ENCODE peak calls at places on chromosomes 6 and 20, in eight cellular contexts. X is GDM1; E is PC-9; I is left cardiac atrium; A is NCI-H2107; P is stimulated activated CD4-positive, alpha-beta T cell treated with anti-CD3 and anti-CD28 coated beads, Interleukin-15, amount 100 ng/mL, for 1 hour; K is epithelial cell of esophagus; O is EL. M is an unnamed sample.

GRCh38 chr20:59102722-59103415 is 60.3 kb upstream of the PRELID3B start:
- DNase-seq in X (no peak), E (no peak), I (no peak), A (no peak), P (no peak), K (no peak), O (no peak), M (no peak)

GRCh38 chr6:33481192-33481591 is 26.8 kb downstream of the ZBTB9 start:
- DNase-seq in X (no peak), E (no peak), I (no peak), A (no peak), P (no peak), K (no peak), O (no peak), M (no peak)

GRCh38 chr20:12949429-12949980 is 59.3 kb upstream of the SPTLC3 start:
- DNase-seq in X (no peak), E (no peak), I (no peak), A (no peak), P (no peak), K (no peak), O (no peak), M (no peak)

GRCh38 chr20:51396365-51396909 is 146.1 kb downstream of the NFATC2 start:
- DNase-seq in X (no peak), E (no peak), I (peak; percentile 54), A (no peak), P (no peak), K (no peak), O (no peak), M (no peak)

GRCh38 chr6:125030969-125031368 is 68.7 kb downstream of the RNF217 start:
- DNase-seq in X (no peak), E (no peak), I (no peak), A (no peak), P (no peak), K (no peak), O (no peak), M (no peak)

GRCh38 chr20:24585796-24586522 is 116.5 kb downstream of the SYNDIG1 start:
- DNase-seq in X (no peak), E (no peak), I (no peak), A (no peak), P (no peak), K (no peak), O (no peak), M (no peak)

GRCh38 chr20:64102647-64103354 is 4.6 kb downstream of the NPBWR2 start:
- DNase-seq in X (no peak), E (peak; percentile 33), I (peak; percentile 27), A (peak; percentile 86), P (no peak), K (no peak), O (no peak), M (no peak)

GRCh38 chr20:38143238-38143645 is 21.8 kb downstream of the TGM2 start:
- DNase-seq in X (no peak), E (peak; percentile 92), I (no peak), A (no peak), P (no peak), K (peak; percentile 89), O (no peak), M (peak; percentile 79)

GRCh38 chr20:18679020-18679419 is 91.2 kb downstream of the DTD1 start:
- DNase-seq in X (no peak), E (no peak), I (no peak), A (peak; percentile 70), P (no peak), K (no peak), O (no peak), M (no peak)

GRCh38 chr6:151436814-151437213 is 15.1 kb downstream of the RMND1 start:
- DNase-seq in X (no peak), E (no peak), I (no peak), A (no peak), P (no peak), K (peak; percentile 8), O (peak; percentile 34), M (no peak)

GRCh38 chr6:92122746-92123145 is 1296.6 kb downstream of the EPHA7 start:
- DNase-seq in X (no peak), E (no peak), I (no peak), A (no peak), P (no peak), K (peak; percentile 10), O (no peak), M (no peak)

GRCh38 chr20:24783631-24784492 is 165.2 kb upstream of the CST7 start:
- DNase-seq in X (no peak), E (no peak), I (no peak), A (no peak), P (no peak), K (no peak), O (no peak), M (no peak)

GRCh38 chr6:143333081-143333480 is 117.4 kb downstream of the ADAT2 start:
- DNase-seq in X (no peak), E (no peak), I (no peak), A (no peak), P (no peak), K (peak; percentile 96), O (peak; percentile 36), M (peak; percentile 76)

GRCh38 chr6:125252891-125253290 is 48.9 kb downstream of the HDDC2 start:
- DNase-seq in X (no peak), E (no peak), I (no peak), A (no peak), P (no peak), K (peak; percentile 31), O (peak; percentile 21), M (peak; percentile 19)

GRCh38 chr6:165834613-165835259 is 171.7 kb upstream of the PDE10A start:
- DNase-seq in X (no peak), E (no peak), I (peak; percentile 55), A (no peak), P (no peak), K (peak; percentile 22), O (no peak), M (no peak)

GRCh38 chr20:60071965-60072364 is 113.7 kb downstream of the CDH26 start:
- DNase-seq in X (no peak), E (peak; percentile 58), I (no peak), A (no peak), P (no peak), K (peak; percentile 74), O (no peak), M (peak; percentile 80)

GRCh38 chr6:27161115-27161514 is 86.4 kb upstream of the PRSS16 start:
- DNase-seq in X (no peak), E (no peak), I (no peak), A (no peak), P (no peak), K (no peak), O (no peak), M (no peak)

GRCh38 chr6:112018619-112019416 is 35.1 kb upstream of the CCN6 start:
- DNase-seq in X (no peak), E (no peak), I (peak; percentile 58), A (no peak), P (no peak), K (no peak), O (no peak), M (no peak)

GRCh38 chr20:19205999-19206398 is 6.4 kb upstream of the SLC24A3 start:
- DNase-seq in X (peak; percentile 48), E (no peak), I (peak; percentile 68), A (no peak), P (peak; percentile 42), K (peak; percentile 64), O (peak; percentile 57), M (peak; percentile 47)

GRCh38 chr20:33192912-33193501 is 24.1 kb upstream of the BPIFA3 start:
- DNase-seq in X (no peak), E (no peak), I (no peak), A (no peak), P (no peak), K (no peak), O (no peak), M (no peak)

GRCh38 chr6:108707328-108707976 is 140.8 kb upstream of the ARMC2 start:
- DNase-seq in X (no peak), E (peak; percentile 77), I (no peak), A (no peak), P (no peak), K (no peak), O (no peak), M (no peak)

GRCh38 chr6:140401666-140402255 is 1027.3 kb upstream of the CITED2 start:
- DNase-seq in X (no peak), E (no peak), I (no peak), A (no peak), P (no peak), K (peak; percentile 7), O (peak; percentile 74), M (no peak)

GRCh38 chr6:169445227-169445626 is 191.6 kb upstream of the THBS2 start:
- DNase-seq in X (no peak), E (no peak), I (no peak), A (no peak), P (no peak), K (no peak), O (no peak), M (no peak)

GRCh38 chr6:133890941-133891813 is 2.3 kb downstream of the TCF21 start:
- DNase-seq in X (no peak), E (no peak), I (peak; percentile 29), A (no peak), P (no peak), K (peak; percentile 14), O (peak; percentile 40), M (peak; percentile 18)

GRCh38 chr20:20803011-20803410 is 90.6 kb upstream of the RALGAPA2 start:
- DNase-seq in X (no peak), E (no peak), I (no peak), A (no peak), P (no peak), K (no peak), O (no peak), M (no peak)

GRCh38 chr6:136470044-136470443 is 80.2 kb downstream of the MAP7 start:
- DNase-seq in X (no peak), E (no peak), I (no peak), A (no peak), P (no peak), K (peak; percentile 32), O (no peak), M (no peak)

GRCh38 chr20:39960522-39961420 is 728.3 kb downstream of the MAFB start:
- DNase-seq in X (no peak), E (no peak), I (no peak), A (no peak), P (no peak), K (no peak), O (no peak), M (no peak)

GRCh38 chr6:90701146-90701781 is 114.4 kb upstream of the MAP3K7 start:
- DNase-seq in X (no peak), E (no peak), I (no peak), A (peak; percentile 43), P (no peak), K (no peak), O (peak; percentile 30), M (no peak)

GRCh38 chr6:134299236-134299635 is 18.7 kb downstream of the SGK1 start:
- DNase-seq in X (no peak), E (peak; percentile 79), I (no peak), A (no peak), P (no peak), K (peak; percentile 40), O (peak; percentile 27), M (no peak)

GRCh38 chr6:30325873-30326445 is 768 bp upstream of the TRIM39 start:
- DNase-seq in X (peak; percentile 8), E (peak; percentile 48), I (no peak), A (no peak), P (peak; percentile 37), K (peak; percentile 87), O (peak; percentile 61), M (no peak)

GRCh38 chr20:33929917-33930316 is 63.8 kb upstream of the RALY start:
- DNase-seq in X (no peak), E (no peak), I (no peak), A (no peak), P (no peak), K (no peak), O (no peak), M (no peak)

GRCh38 chr6:18053071-18053475 is 65.6 kb upstream of the KIF13A start:
- DNase-seq in X (no peak), E (peak; percentile 93), I (no peak), A (no peak), P (no peak), K (peak; percentile 90), O (peak; percentile 8), M (no peak)

GRCh38 chr20:62156592-62157386 is 13.2 kb downstream of the SS18L1 start:
- DNase-seq in X (no peak), E (no peak), I (peak; percentile 76), A (peak; percentile 29), P (peak; percentile 65), K (peak; percentile 47), O (peak; percentile 42), M (no peak)

GRCh38 chr6:100267721-100268123 is 197.0 kb downstream of the SIM1 start:
- DNase-seq in X (no peak), E (no peak), I (no peak), A (no peak), P (no peak), K (peak; percentile 43), O (peak; percentile 41), M (no peak)

M was measured in RWPE1.